ENCODE peak calls at places on chromosomes 4 and X, in nine cellular contexts. C is left colon; V is NCI-H345; T is AG20443; Z is heart left ventricle; H is astrocyte of the spinal cord; R is ovary; O is CD8-positive, alpha-beta T cell; Q is T-helper 1 cell. L is an unnamed sample.

GRCh38 chrX:93868289-93868985 is 194.4 kb downstream of the FAM133A start:
- DNase-seq in C (no peak), V (no peak), T (no peak), Z (no peak), H (no peak), R (no peak), O (no peak), Q (no peak), L (no peak)

GRCh38 chrX:259692-260355 is 21.4 kb upstream of the PLCXD1 start:
- DNase-seq in C (no peak), V (no peak), T (no peak), Z (peak), H (no peak), R (no peak), O (no peak), Q (no peak), L (no peak)

GRCh38 chr4:8394125-8394524 is 46.4 kb downstream of the ACOX3 start:
- DNase-seq in C (peak), V (peak), T (peak), Z (peak), H (peak), R (peak), O (no peak), Q (no peak), L (peak)

GRCh38 chr4:175651701-175652100 is 160.4 kb downstream of the GPM6A start:
- DNase-seq in C (no peak), V (no peak), T (no peak), Z (no peak), H (no peak), R (no peak), O (no peak), Q (no peak), L (no peak)

GRCh38 chr4:107838763-107839162 is 14.0 kb downstream of the SGMS2 start:
- DNase-seq in C (no peak), V (no peak), T (peak), Z (no peak), H (no peak), R (no peak), O (no peak), Q (no peak), L (no peak)

GRCh38 chr4:6050551-6050950 is 32.3 kb upstream of the C4orf50 start:
- DNase-seq in C (no peak), V (no peak), T (no peak), Z (no peak), H (no peak), R (no peak), O (no peak), Q (no peak), L (no peak)

GRCh38 chr4:88033309-88033708 is 25.9 kb downstream of the PKD2 start:
- DNase-seq in C (no peak), V (peak), T (peak), Z (peak), H (peak), R (peak), O (no peak), Q (no peak), L (peak)

GRCh38 chr4:73943555-73943954 is 38.3 kb downstream of the PF4 start:
- DNase-seq in C (no peak), V (no peak), T (no peak), Z (no peak), H (no peak), R (no peak), O (no peak), Q (no peak), L (no peak)

GRCh38 chr4:185532795-185533324 is 2.4 kb downstream of the PDLIM3 start:
- DNase-seq in C (no peak), V (no peak), T (no peak), Z (no peak), H (no peak), R (no peak), O (no peak), Q (no peak), L (no peak)

GRCh38 chr4:140116442-140117104 is 37.4 kb downstream of the MAML3 start:
- DNase-seq in C (no peak), V (no peak), T (no peak), Z (no peak), H (no peak), R (no peak), O (peak), Q (no peak), L (no peak)

GRCh38 chrX:46730765-46731164 is 28.2 kb downstream of the SLC9A7 start:
- DNase-seq in C (no peak), V (no peak), T (no peak), Z (no peak), H (no peak), R (no peak), O (no peak), Q (no peak), L (no peak)